ENCODE peak calls at places on chromosomes 4 and X, in four cellular contexts. V is COR-L47, N is left kidney, X is KBM-7. L is an unnamed sample.

GRCh38 chr4:84051728-84052127 is 447.4 kb downstream of the NKX6-1 start:
- DNase-seq in V (no peak), X (no peak), N (no peak), L (no peak)

GRCh38 chr4:1998296-1998695 is 10.5 kb downstream of the NELFA start:
- DNase-seq in V (no peak), N (no peak), X (no peak), L (no peak)

GRCh38 chrX:143635915-143636314 is at the start of gene SLITRK4:
- DNase-seq in N (peak), X (no peak), V (no peak), L (no peak)

GRCh38 chrX:9312922-9313867 is 151.7 kb upstream of the TBL1X start:
- DNase-seq in N (no peak), X (peak), V (no peak), L (peak)

GRCh38 chrX:151745651-151746050 is 11.1 kb downstream of the CNGA2 start:
- DNase-seq in N (no peak), X (no peak), V (no peak), L (no peak)

GRCh38 chr4:152015597-152016324 is 255.0 kb upstream of the GATB start:
- DNase-seq in V (no peak), N (no peak), X (no peak), L (no peak)

GRCh38 chr4:128159967-128160366 is 98.9 kb downstream of the LARP1B start:
- DNase-seq in V (no peak), N (no peak), X (no peak), L (no peak)

GRCh38 chr4:86155766-86156165 is 204.1 kb downstream of the MAPK10 start:
- DNase-seq in X (no peak), V (no peak), N (no peak), L (no peak)